ENCODE peak calls at places on chromosomes 1 and 21, in five cellular contexts. One of them, this sample, is unnamed.

GRCh38 chr1:165807613-165808012 is 19.8 kb upstream of the UCK2 start:
- DNase-seq in iPS-NIHi11: no peak
- DNase-seq in H54: no peak
- DNase-seq in left ventricle myocardium inferior: no peak
- DNase-seq in amygdala: no peak
- DNase-seq in this sample: no peak

GRCh38 chr1:145891143-145891542 is 5.5 kb upstream of the ANKRD35 start:
- DNase-seq in iPS-NIHi11: no peak
- DNase-seq in H54: no peak
- DNase-seq in left ventricle myocardium inferior: no peak
- DNase-seq in amygdala: no peak
- DNase-seq in this sample: no peak

GRCh38 chr21:25412090-25412489 is 195.2 kb downstream of the MRPL39 start:
- DNase-seq in iPS-NIHi11: no peak
- DNase-seq in H54: no peak
- DNase-seq in left ventricle myocardium inferior: no peak
- DNase-seq in amygdala: no peak
- DNase-seq in this sample: peak

GRCh38 chr21:41066086-41066938 is 101.6 kb upstream of the BACE2 start:
- DNase-seq in iPS-NIHi11: no peak
- DNase-seq in H54: no peak
- DNase-seq in left ventricle myocardium inferior: peak
- DNase-seq in amygdala: no peak
- DNase-seq in this sample: no peak

GRCh38 chr1:43288785-43289466 is 3.5 kb upstream of the C1orf210 start:
- DNase-seq in iPS-NIHi11: no peak
- DNase-seq in H54: no peak
- DNase-seq in left ventricle myocardium inferior: no peak
- DNase-seq in amygdala: no peak
- DNase-seq in this sample: no peak

GRCh38 chr1:160859166-160859565 is 3.5 kb downstream of the CD244 start:
- DNase-seq in iPS-NIHi11: no peak
- DNase-seq in H54: no peak
- DNase-seq in left ventricle myocardium inferior: no peak
- DNase-seq in amygdala: no peak
- DNase-seq in this sample: peak

GRCh38 chr21:34745557-34746255 is 76.9 kb downstream of the CLIC6 start:
- DNase-seq in iPS-NIHi11: peak
- DNase-seq in H54: peak
- DNase-seq in left ventricle myocardium inferior: peak
- DNase-seq in amygdala: peak
- DNase-seq in this sample: peak

GRCh38 chr1:160622885-160623633 is 23.8 kb downstream of the SLAMF1 start:
- DNase-seq in iPS-NIHi11: no peak
- DNase-seq in H54: no peak
- DNase-seq in left ventricle myocardium inferior: no peak
- DNase-seq in amygdala: no peak
- DNase-seq in this sample: no peak

GRCh38 chr1:202958544-202959275 is 598 bp upstream of the ADIPOR1 start:
- DNase-seq in iPS-NIHi11: no peak
- DNase-seq in H54: no peak
- DNase-seq in left ventricle myocardium inferior: no peak
- DNase-seq in amygdala: no peak
- DNase-seq in this sample: no peak

GRCh38 chr1:104132386-104132973 is 382.8 kb downstream of the AMY1C start:
- DNase-seq in iPS-NIHi11: peak
- DNase-seq in H54: peak
- DNase-seq in left ventricle myocardium inferior: no peak
- DNase-seq in amygdala: no peak
- DNase-seq in this sample: no peak

GRCh38 chr1:64553285-64553684 is 83.4 kb downstream of the CACHD1 start:
- DNase-seq in iPS-NIHi11: no peak
- DNase-seq in H54: no peak
- DNase-seq in left ventricle myocardium inferior: no peak
- DNase-seq in amygdala: no peak
- DNase-seq in this sample: no peak

GRCh38 chr1:246324711-246325110 is 182.4 kb downstream of the SMYD3 start:
- DNase-seq in iPS-NIHi11: peak
- DNase-seq in H54: peak
- DNase-seq in left ventricle myocardium inferior: no peak
- DNase-seq in amygdala: no peak
- DNase-seq in this sample: peak

GRCh38 chr1:226763741-226764264 is 24.7 kb upstream of the ITPKB start:
- DNase-seq in iPS-NIHi11: peak
- DNase-seq in H54: peak
- DNase-seq in left ventricle myocardium inferior: no peak
- DNase-seq in amygdala: no peak
- DNase-seq in this sample: peak

GRCh38 chr1:115198938-115199337 is 109.6 kb upstream of the TSPAN2 start:
- DNase-seq in iPS-NIHi11: no peak
- DNase-seq in H54: no peak
- DNase-seq in left ventricle myocardium inferior: peak
- DNase-seq in amygdala: no peak
- DNase-seq in this sample: no peak

GRCh38 chr21:27647401-27647800 is 680.5 kb upstream of the ADAMTS5 start:
- DNase-seq in iPS-NIHi11: no peak
- DNase-seq in H54: no peak
- DNase-seq in left ventricle myocardium inferior: no peak
- DNase-seq in amygdala: no peak
- DNase-seq in this sample: peak

GRCh38 chr1:17207046-17207445 is 2.1 kb downstream of the PADI1 start:
- DNase-seq in iPS-NIHi11: no peak
- DNase-seq in H54: no peak
- DNase-seq in left ventricle myocardium inferior: peak
- DNase-seq in amygdala: peak
- DNase-seq in this sample: no peak

GRCh38 chr1:153985984-153986761 is at the start of gene RAB13:
- DNase-seq in iPS-NIHi11: peak
- DNase-seq in H54: peak
- DNase-seq in left ventricle myocardium inferior: peak
- DNase-seq in amygdala: peak
- DNase-seq in this sample: peak

GRCh38 chr1:244672961-244673695 is 20.2 kb downstream of the DESI2 start:
- DNase-seq in iPS-NIHi11: no peak
- DNase-seq in H54: no peak
- DNase-seq in left ventricle myocardium inferior: peak
- DNase-seq in amygdala: no peak
- DNase-seq in this sample: peak

GRCh38 chr21:41677671-41678015 is 89.2 kb downstream of the RIPK4 start:
- DNase-seq in iPS-NIHi11: no peak
- DNase-seq in H54: no peak
- DNase-seq in left ventricle myocardium inferior: no peak
- DNase-seq in amygdala: no peak
- DNase-seq in this sample: no peak

GRCh38 chr21:36747815-36748381 is 49.0 kb downstream of the SIM2 start:
- DNase-seq in iPS-NIHi11: peak
- DNase-seq in H54: peak
- DNase-seq in left ventricle myocardium inferior: peak
- DNase-seq in amygdala: peak
- DNase-seq in this sample: no peak

GRCh38 chr1:239606850-239607400 is 220.6 kb downstream of the CHRM3 start:
- DNase-seq in iPS-NIHi11: no peak
- DNase-seq in H54: no peak
- DNase-seq in left ventricle myocardium inferior: no peak
- DNase-seq in amygdala: no peak
- DNase-seq in this sample: no peak

GRCh38 chr1:30101477-30102227 is 621.7 kb downstream of the MATN1 start:
- DNase-seq in iPS-NIHi11: peak
- DNase-seq in H54: no peak
- DNase-seq in left ventricle myocardium inferior: no peak
- DNase-seq in amygdala: no peak
- DNase-seq in this sample: no peak

GRCh38 chr1:240005997-240006650 is 85.6 kb upstream of the FMN2 start:
- DNase-seq in iPS-NIHi11: no peak
- DNase-seq in H54: no peak
- DNase-seq in left ventricle myocardium inferior: no peak
- DNase-seq in amygdala: no peak
- DNase-seq in this sample: no peak

GRCh38 chr1:92274939-92275338 is 23.8 kb downstream of the GLMN start:
- DNase-seq in iPS-NIHi11: no peak
- DNase-seq in H54: peak
- DNase-seq in left ventricle myocardium inferior: no peak
- DNase-seq in amygdala: no peak
- DNase-seq in this sample: peak

GRCh38 chr1:7298749-7299151 is 472.3 kb upstream of the VAMP3 start:
- DNase-seq in iPS-NIHi11: no peak
- DNase-seq in H54: no peak
- DNase-seq in left ventricle myocardium inferior: no peak
- DNase-seq in amygdala: no peak
- DNase-seq in this sample: peak

GRCh38 chr1:47575855-47576757 is 138.3 kb downstream of the FOXD2 start:
- DNase-seq in iPS-NIHi11: no peak
- DNase-seq in H54: peak
- DNase-seq in left ventricle myocardium inferior: no peak
- DNase-seq in amygdala: no peak
- DNase-seq in this sample: peak

GRCh38 chr21:36092676-36093075 is 22.9 kb downstream of the CBR1 start:
- DNase-seq in iPS-NIHi11: no peak
- DNase-seq in H54: no peak
- DNase-seq in left ventricle myocardium inferior: no peak
- DNase-seq in amygdala: no peak
- DNase-seq in this sample: no peak